ENCODE peak calls at places on chromosomes 2 and 18, in four cellular contexts. D, L, O and W are unnamed samples.

GRCh38 chr2:237412646-237413292 is 1.2 kb downstream of the COL6A3 start:
- DNase-seq in D (no peak), L (no peak), O (no peak), W (no peak)

GRCh38 chr2:25806941-25807340 is 71.3 kb downstream of the ASXL2 start:
- DNase-seq in D (no peak), L (no peak), O (no peak), W (no peak)

GRCh38 chr2:3420076-3420848 is 40.8 kb downstream of the TRAPPC12 start:
- DNase-seq in D (no peak), L (no peak), O (no peak), W (no peak)

GRCh38 chr2:126787278-126787677 is 111.4 kb upstream of the TEX51 start:
- DNase-seq in D (no peak), L (no peak), O (no peak), W (no peak)

GRCh38 chr18:25795178-25795577 is 295.2 kb downstream of the SS18 start:
- DNase-seq in D (no peak), L (no peak), O (no peak), W (no peak)

GRCh38 chr2:165205865-165206264 is 2.0 kb upstream of the SCN3A start:
- DNase-seq in D (no peak), L (no peak), O (no peak), W (no peak)

GRCh38 chr2:148936857-148937450 is 61.9 kb downstream of the KIF5C start:
- DNase-seq in D (no peak), L (no peak), O (no peak), W (no peak)

GRCh38 chr2:67716895-67717294 is 319.8 kb downstream of the ETAA1 start:
- DNase-seq in D (no peak), L (no peak), O (no peak), W (no peak)

GRCh38 chr2:240163056-240163714 is 22.7 kb upstream of the OTOS start:
- DNase-seq in D (no peak), L (no peak), O (no peak), W (no peak)

GRCh38 chr18:49014605-49015267 is 64.0 kb upstream of the SMAD7 start:
- DNase-seq in D (no peak), L (no peak), O (no peak), W (no peak)

GRCh38 chr2:204234879-204235278 is 298.3 kb downstream of the ICOS start:
- DNase-seq in D (no peak), L (no peak), O (no peak), W (no peak)

GRCh38 chr18:46416706-46417638 is 240.0 kb downstream of the LOXHD1 start:
- DNase-seq in D (no peak), L (no peak), O (no peak), W (peak; percentile 84)

GRCh38 chr2:100820346-100821254 is 661 bp downstream of the NPAS2 start:
- DNase-seq in D (no peak), L (no peak), O (no peak), W (no peak)

GRCh38 chr2:217273851-217274250 is 414.0 kb upstream of the TNP1 start:
- DNase-seq in D (no peak), L (no peak), O (no peak), W (no peak)

GRCh38 chr2:120547662-120548061 is 188.0 kb upstream of the GLI2 start:
- DNase-seq in D (no peak), L (no peak), O (no peak), W (no peak)

GRCh38 chr18:58761241-58761969 is 90.1 kb downstream of the MALT1 start:
- DNase-seq in D (no peak), L (peak; percentile 84), O (no peak), W (no peak)

GRCh38 chr2:64650722-64651338 is 2.9 kb downstream of the SERTAD2 start:
- DNase-seq in D (no peak), L (no peak), O (peak; percentile 95), W (no peak)

GRCh38 chr2:1413156-1413690 is at the start of gene TPO:
- DNase-seq in D (no peak), L (no peak), O (no peak), W (no peak)

GRCh38 chr18:78912862-78913261 is 66.8 kb upstream of the SALL3 start:
- DNase-seq in D (no peak), L (no peak), O (no peak), W (no peak)

GRCh38 chr2:240210198-240210965 is 69.9 kb upstream of the OTOS start:
- DNase-seq in D (no peak), L (no peak), O (no peak), W (no peak)

GRCh38 chr2:107591541-107591940 is 235.2 kb upstream of the RGPD4 start:
- DNase-seq in D (no peak), L (no peak), O (no peak), W (no peak)

GRCh38 chr2:38765551-38765950 is 12.5 kb upstream of the GEMIN6 start:
- DNase-seq in D (no peak), L (no peak), O (no peak), W (no peak)

GRCh38 chr2:9809064-9809356 is 34.3 kb upstream of the TAF1B start:
- DNase-seq in D (no peak), L (no peak), O (no peak), W (no peak)

GRCh38 chr2:152542995-152543481 is 174.2 kb downstream of the PRPF40A start:
- DNase-seq in D (peak; percentile 15), L (no peak), O (peak; percentile 94), W (no peak)

GRCh38 chr2:205714058-205714776 is 31.9 kb downstream of the NRP2 start:
- DNase-seq in D (no peak), L (peak; percentile 78), O (no peak), W (no peak)

GRCh38 chr18:50706199-50706598 is 113.6 kb downstream of the MRO start:
- DNase-seq in D (no peak), L (no peak), O (no peak), W (no peak)

GRCh38 chr2:177353084-177353483 is 39.5 kb upstream of the AGPS start:
- DNase-seq in D (no peak), L (no peak), O (no peak), W (no peak)

GRCh38 chr2:179677148-179677688 is 184.2 kb downstream of the ZNF385B start:
- DNase-seq in D (no peak), L (no peak), O (no peak), W (no peak)

GRCh38 chr2:202149155-202149762 is 76.2 kb downstream of the KIAA2012 start:
- DNase-seq in D (no peak), L (no peak), O (no peak), W (peak; percentile 11)

GRCh38 chr2:181806039-181806392 is 85.5 kb upstream of the ITPRID2 start:
- DNase-seq in D (no peak), L (no peak), O (no peak), W (no peak)

GRCh38 chr18:56443508-56443907 is 194.9 kb downstream of the TXNL1 start:
- DNase-seq in D (no peak), L (no peak), O (no peak), W (no peak)

GRCh38 chr2:129661942-129662341 is 317.5 kb upstream of the RAB6C start:
- DNase-seq in D (no peak), L (no peak), O (no peak), W (no peak)

GRCh38 chr2:128196026-128196822 is 105.2 kb downstream of the UGGT1 start:
- DNase-seq in D (no peak), L (no peak), O (peak; percentile 47), W (no peak)
- TF ChIP-seq MYC in D (no peak), L (no peak), O (no peak), W (no peak)

GRCh38 chr2:18247282-18248110 is 313.0 kb downstream of the RDH14 start:
- DNase-seq in D (no peak), L (no peak), O (no peak), W (no peak)

GRCh38 chr2:18244840-18245239 is 315.6 kb downstream of the RDH14 start:
- DNase-seq in D (no peak), L (no peak), O (no peak), W (no peak)

GRCh38 chr2:18245375-18245774 is 315.1 kb downstream of the RDH14 start:
- DNase-seq in D (no peak), L (no peak), O (no peak), W (no peak)

GRCh38 chr2:18242716-18243115 is 317.7 kb downstream of the RDH14 start:
- DNase-seq in D (no peak), L (no peak), O (no peak), W (no peak)

GRCh38 chr2:18243831-18244230 is 316.6 kb downstream of the RDH14 start:
- DNase-seq in D (no peak), L (no peak), O (no peak), W (no peak)
- TF ChIP-seq USF2 in D (no peak), L (no peak), O (no peak), W (no peak)

GRCh38 chr18:824179-824578 is 12.1 kb upstream of the YES1 start:
- DNase-seq in D (no peak), L (no peak), O (peak; percentile 44), W (no peak)
- TF ChIP-seq MYC in D (no peak), L (no peak), O (no peak), W (no peak)

GRCh38 chr2:46540496-46541342 is 61.4 kb downstream of the TMEM247 start:
- DNase-seq in D (peak; percentile 33), L (no peak), O (peak; percentile 42), W (no peak)
- TF ChIP-seq USF2 in D (no peak), L (no peak), O (no peak), W (no peak)

DNA sequence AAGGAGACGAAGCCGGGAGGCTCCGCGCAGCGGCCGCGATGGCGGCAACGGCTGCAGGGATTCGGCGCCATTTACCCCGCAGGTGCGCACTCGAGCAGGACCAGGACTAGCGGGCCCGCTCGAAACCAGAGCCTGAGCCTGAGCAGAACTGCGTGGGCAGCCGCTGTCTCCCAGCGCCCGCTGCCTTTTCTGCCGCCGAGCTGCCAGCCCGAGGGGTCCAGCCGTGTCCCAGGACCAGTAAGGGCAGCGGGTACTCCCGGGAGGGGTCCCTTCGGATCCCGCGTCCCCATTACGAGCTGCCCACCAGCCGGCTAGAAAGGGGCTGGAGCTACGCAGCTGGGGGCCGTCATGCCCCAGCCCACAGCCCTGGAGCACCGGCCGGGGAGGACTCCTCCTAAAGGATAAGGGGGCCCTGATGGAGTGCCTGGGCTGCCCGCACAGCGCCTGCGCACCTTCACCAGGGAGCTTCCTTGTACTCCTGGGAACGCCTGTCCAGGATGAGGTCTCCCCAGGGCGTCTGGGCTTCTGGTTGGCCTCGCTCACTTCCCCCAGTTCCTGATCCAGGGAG is 9.9 kb downstream of the ALPP start:
- DNase-seq in D (no peak), L (no peak), O (no peak), W (no peak)
- TF ChIP-seq MYC in D (no peak), L (no peak), O (no peak), W (no peak)

DNA sequence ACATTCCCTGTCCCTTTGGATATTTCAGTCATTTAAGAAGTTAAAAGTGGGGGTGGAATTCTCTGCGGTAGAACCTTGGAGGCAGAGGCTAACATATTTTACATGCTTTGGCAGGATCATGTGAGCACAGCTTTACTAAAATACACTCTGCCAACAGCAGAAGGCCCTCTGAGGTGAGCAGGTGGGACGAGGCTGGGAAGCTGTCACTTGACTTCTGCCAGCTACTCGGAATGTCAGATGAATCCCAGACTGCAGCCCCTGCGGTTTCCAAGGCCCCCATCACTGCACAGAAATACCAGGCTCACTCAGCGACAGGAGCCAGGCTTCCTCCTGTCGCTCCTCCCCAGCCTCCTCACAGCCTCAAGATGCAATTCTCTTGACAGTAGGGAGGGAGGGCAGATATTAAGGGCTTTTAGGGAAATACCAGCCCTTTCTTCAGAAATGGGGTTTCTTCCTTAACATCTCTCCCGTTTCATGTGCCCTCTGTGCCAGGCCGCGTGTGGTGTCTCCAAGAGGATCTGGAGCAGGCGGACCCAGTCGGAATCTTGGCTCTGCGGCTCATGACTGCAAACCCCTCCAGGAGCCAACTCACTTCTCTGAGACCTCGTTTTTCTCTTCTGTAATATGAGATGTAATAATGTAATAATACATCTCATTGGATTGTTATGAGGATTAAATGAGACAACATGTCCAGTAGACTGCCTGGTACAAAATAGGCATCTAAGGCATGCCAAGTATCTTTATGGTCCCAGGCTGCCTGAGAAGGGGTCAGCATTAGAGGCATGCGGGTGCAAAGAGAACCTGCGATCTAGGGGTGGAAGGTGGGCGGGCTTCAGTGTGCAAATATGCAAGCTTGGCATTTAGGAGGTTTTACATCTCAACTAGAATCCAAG is 221.1 kb upstream of the REV1 start:
- DNase-seq in D (no peak), L (no peak), O (no peak), W (no peak)
- TF ChIP-seq USF2 in D (no peak), L (no peak), O (no peak), W (no peak)